ENCODE peak calls at places on chromosomes 2 and 18, in four cellular contexts. C, S, Z and M are unnamed samples.
A peak's percentile ranks its signal among the peaks of the same experiment; 100 is the strongest.

GRCh38 chr2:217386041-217386440 is 526.2 kb upstream of the TNP1 start:
- DNase-seq in C (no peak), Z (no peak), S (no peak), M (no peak)

GRCh38 chr2:54597153-54597827 is 126.2 kb upstream of the EML6 start:
- DNase-seq in Z (no peak), C (no peak), S (no peak), M (no peak)

GRCh38 chr2:163673522-163673921 is 62.3 kb downstream of the FIGN start:
- DNase-seq in C (no peak), S (no peak), Z (no peak), M (no peak)

GRCh38 chr18:21090680-21091079 is 20.9 kb downstream of the ROCK1 start:
- DNase-seq in S (no peak), Z (no peak), C (no peak), M (no peak)

GRCh38 chr2:28423856-28424605 is 31.4 kb downstream of the FOSL2 start:
- DNase-seq in Z (no peak), S (no peak), C (no peak), M (no peak)

GRCh38 chr2:101418704-101419663 is 31.7 kb upstream of the CREG2 start:
- DNase-seq in C (peak; percentile 59), S (peak; percentile 51), Z (peak; percentile 81), M (peak; percentile 32)

GRCh38 chr2:58973831-58974281 is 732.7 kb upstream of the FANCL start:
- DNase-seq in C (no peak), S (no peak), Z (no peak), M (peak; percentile 12)

GRCh38 chr18:22494771-22495170 is 77.1 kb upstream of the CTAGE1 start:
- DNase-seq in C (peak; percentile 51), Z (no peak), S (no peak), M (no peak)

GRCh38 chr2:10284108-10284870 is 18.4 kb upstream of the HPCAL1 start:
- DNase-seq in S (no peak), C (no peak), Z (no peak), M (no peak)

GRCh38 chr2:1641498-1641897 is 102.8 kb downstream of the PXDN start:
- DNase-seq in C (no peak), S (no peak), Z (no peak), M (no peak)

GRCh38 chr2:5618271-5618670 is 73.9 kb upstream of the SOX11 start:
- DNase-seq in Z (no peak), S (no peak), C (no peak), M (no peak)

GRCh38 chr2:218418717-218419458 is at the start of gene VIL1:
- DNase-seq in Z (peak; percentile 95), S (no peak), C (no peak), M (no peak)

GRCh38 chr2:172081248-172082022 is 3.9 kb upstream of the DLX1 start:
- DNase-seq in C (no peak), Z (no peak), S (peak; percentile 14), M (peak; percentile 41)

GRCh38 chr2:38262514-38262871 is 114.6 kb downstream of the ATL2 start:
- DNase-seq in S (no peak), Z (no peak), C (no peak), M (no peak)

GRCh38 chr2:109353806-109354745 is 225.1 kb downstream of the SH3RF3 start:
- DNase-seq in C (no peak), S (no peak), Z (no peak), M (no peak)

GRCh38 chr2:206533977-206534376 is 90.6 kb downstream of the ADAM23 start:
- DNase-seq in S (no peak), C (no peak), Z (no peak), M (no peak)

GRCh38 chr2:217994776-217995274 is 8.0 kb downstream of the TNS1 start:
- DNase-seq in Z (no peak), C (peak; percentile 88), S (no peak), M (no peak)

GRCh38 chr18:77093067-77093430 is 39.5 kb downstream of the MBP start:
- DNase-seq in C (no peak), Z (no peak), S (no peak), M (no peak)

GRCh38 chr2:231692847-231693246 is 15.5 kb upstream of the PTMA start:
- DNase-seq in Z (no peak), C (no peak), S (no peak), M (no peak)

GRCh38 chr2:231714639-231715498 is 6.5 kb downstream of the PTMA start:
- DNase-seq in Z (peak; percentile 90), S (peak; percentile 89), C (no peak), M (peak; percentile 91)

GRCh38 chr2:110679337-110679707 is 1.5 kb upstream of the BUB1 start:
- DNase-seq in C (peak; percentile 5), Z (no peak), S (no peak), M (no peak)

GRCh38 chr2:138123741-138124140 is 159.5 kb downstream of the HNMT start:
- DNase-seq in C (no peak), Z (no peak), S (no peak), M (no peak)

GRCh38 chr2:54306561-54306960 is 50.5 kb upstream of the TSPYL6 start:
- DNase-seq in S (no peak), Z (no peak), C (no peak), M (no peak)

GRCh38 chr18:38698108-38698507 is 1132.5 kb upstream of the CELF4 start:
- DNase-seq in S (no peak), C (no peak), Z (no peak), M (no peak)

GRCh38 chr2:203908344-203909185 is 28.0 kb upstream of the ICOS start:
- DNase-seq in C (no peak), Z (no peak), S (no peak), M (no peak)

GRCh38 chr2:1798425-1799144 is 54.3 kb upstream of the PXDN start:
- DNase-seq in Z (no peak), C (no peak), S (no peak), M (no peak)

GRCh38 chr2:32958836-32959235 is 12.1 kb downstream of the LTBP1 start:
- DNase-seq in C (no peak), S (no peak), Z (no peak), M (no peak)

GRCh38 chr2:228646061-228646460 is 464.6 kb upstream of the SPHKAP start:
- DNase-seq in S (no peak), C (peak; percentile 35), Z (no peak), M (no peak)

GRCh38 chr2:97728091-97728596 is 14.8 kb downstream of the ZAP70 start:
- DNase-seq in C (no peak), Z (no peak), S (no peak), M (no peak)

GRCh38 chr2:7692657-7693161 is 775.5 kb downstream of the RNF144A start:
- DNase-seq in C (peak; percentile 97), Z (no peak), S (no peak), M (no peak)

GRCh38 chr2:85862426-85862825 is 26.4 kb downstream of the ST3GAL5 start:
- DNase-seq in C (no peak), S (no peak), Z (no peak), M (no peak)

GRCh38 chr2:214103199-214104001 is 307.5 kb upstream of the VWC2L start:
- DNase-seq in S (no peak), Z (peak; percentile 67), C (no peak), M (no peak)

GRCh38 chr2:20052229-20052871 is 922 bp upstream of the LAPTM4A start:
- DNase-seq in Z (peak; percentile 73), S (no peak), C (peak; percentile 55), M (no peak)